ENCODE peak calls at places on chromosomes 7 and 10, in ten cellular contexts. One of them, this sample, is unnamed.

GRCh38 chr7:151246161-151247015 is 2.1 kb downstream of the SMARCD3 start:
- DNase-seq in activated CD4-positive, alpha-beta T cell treated with anti-CD3 and anti-CD28 coated beads for 36 hours: no peak
- DNase-seq in fibroblast of the aortic adventitia: no peak
- DNase-seq in psoas muscle: no peak
- DNase-seq in dorsolateral prefrontal cortex: peak; percentile 38
- DNase-seq in erythroblast: no peak
- DNase-seq in T-helper 9 cell: no peak
- DNase-seq in body of pancreas: no peak
- DNase-seq in hepatocyte: no peak
- DNase-seq in cardiac muscle cell: peak; percentile 5
- DNase-seq in this sample: no peak

GRCh38 chr10:62045765-62046521 is 144.4 kb downstream of the ARID5B start:
- DNase-seq in activated CD4-positive, alpha-beta T cell treated with anti-CD3 and anti-CD28 coated beads for 36 hours: no peak
- DNase-seq in fibroblast of the aortic adventitia: peak; percentile 91
- DNase-seq in psoas muscle: no peak
- DNase-seq in dorsolateral prefrontal cortex: no peak
- DNase-seq in erythroblast: no peak
- DNase-seq in T-helper 9 cell: no peak
- DNase-seq in body of pancreas: no peak
- DNase-seq in hepatocyte: peak; percentile 73
- DNase-seq in cardiac muscle cell: no peak
- DNase-seq in this sample: no peak

GRCh38 chr7:158957921-158958471 is 101.6 kb downstream of the DYNC2I1 start:
- DNase-seq in activated CD4-positive, alpha-beta T cell treated with anti-CD3 and anti-CD28 coated beads for 36 hours: peak; percentile 74
- DNase-seq in fibroblast of the aortic adventitia: no peak
- DNase-seq in psoas muscle: no peak
- DNase-seq in dorsolateral prefrontal cortex: no peak
- DNase-seq in erythroblast: no peak
- DNase-seq in T-helper 9 cell: no peak
- DNase-seq in body of pancreas: peak; percentile 91
- DNase-seq in hepatocyte: no peak
- DNase-seq in cardiac muscle cell: no peak
- DNase-seq in this sample: no peak

GRCh38 chr10:34097682-34098081 is 717.4 kb downstream of the PARD3 start:
- DNase-seq in activated CD4-positive, alpha-beta T cell treated with anti-CD3 and anti-CD28 coated beads for 36 hours: no peak
- DNase-seq in fibroblast of the aortic adventitia: no peak
- DNase-seq in psoas muscle: no peak
- DNase-seq in dorsolateral prefrontal cortex: no peak
- DNase-seq in erythroblast: no peak
- DNase-seq in T-helper 9 cell: no peak
- DNase-seq in body of pancreas: no peak
- DNase-seq in hepatocyte: no peak
- DNase-seq in cardiac muscle cell: no peak
- DNase-seq in this sample: no peak

GRCh38 chr10:25561761-25562160 is 372.3 kb upstream of the MYO3A start:
- DNase-seq in activated CD4-positive, alpha-beta T cell treated with anti-CD3 and anti-CD28 coated beads for 36 hours: no peak
- DNase-seq in fibroblast of the aortic adventitia: no peak
- DNase-seq in psoas muscle: no peak
- DNase-seq in dorsolateral prefrontal cortex: no peak
- DNase-seq in erythroblast: no peak
- DNase-seq in T-helper 9 cell: no peak
- DNase-seq in body of pancreas: no peak
- DNase-seq in hepatocyte: no peak
- DNase-seq in cardiac muscle cell: no peak
- DNase-seq in this sample: no peak

GRCh38 chr7:77455334-77455733 is 39.2 kb upstream of the GSAP start:
- DNase-seq in activated CD4-positive, alpha-beta T cell treated with anti-CD3 and anti-CD28 coated beads for 36 hours: no peak
- DNase-seq in fibroblast of the aortic adventitia: peak; percentile 89
- DNase-seq in psoas muscle: peak; percentile 88
- DNase-seq in dorsolateral prefrontal cortex: peak; percentile 77
- DNase-seq in erythroblast: no peak
- DNase-seq in T-helper 9 cell: no peak
- DNase-seq in body of pancreas: no peak
- DNase-seq in hepatocyte: no peak
- DNase-seq in cardiac muscle cell: no peak
- DNase-seq in this sample: no peak

GRCh38 chr7:117896339-117896738 is 23.1 kb upstream of the CTTNBP2 start:
- DNase-seq in activated CD4-positive, alpha-beta T cell treated with anti-CD3 and anti-CD28 coated beads for 36 hours: no peak
- DNase-seq in fibroblast of the aortic adventitia: no peak
- DNase-seq in psoas muscle: no peak
- DNase-seq in dorsolateral prefrontal cortex: no peak
- DNase-seq in erythroblast: no peak
- DNase-seq in T-helper 9 cell: no peak
- DNase-seq in body of pancreas: no peak
- DNase-seq in hepatocyte: no peak
- DNase-seq in cardiac muscle cell: no peak
- DNase-seq in this sample: no peak

GRCh38 chr7:83072576-83073517 is 89.8 kb downstream of the PCLO start:
- DNase-seq in activated CD4-positive, alpha-beta T cell treated with anti-CD3 and anti-CD28 coated beads for 36 hours: no peak
- DNase-seq in fibroblast of the aortic adventitia: no peak
- DNase-seq in psoas muscle: no peak
- DNase-seq in dorsolateral prefrontal cortex: no peak
- DNase-seq in erythroblast: no peak
- DNase-seq in T-helper 9 cell: no peak
- DNase-seq in body of pancreas: no peak
- DNase-seq in hepatocyte: no peak
- DNase-seq in cardiac muscle cell: peak; percentile 12
- DNase-seq in this sample: no peak

This sample was measured in esophagus muscularis mucosa.